ENCODE peak calls at places on chromosomes 2 and 18, in five cellular contexts. K, Z, P, C and M are unnamed samples.

GRCh38 chr2:17355608-17356329 is 162.5 kb downstream of the RAD51AP2 start:
- DNase-seq in K (no peak), Z (no peak), C (no peak), P (peak; percentile 41), M (peak; percentile 9)

GRCh38 chr2:238952261-238952924 is 104.5 kb downstream of the TWIST2 start:
- DNase-seq in C (no peak), K (no peak), Z (no peak), P (no peak), M (peak; percentile 75)

GRCh38 chr18:76453057-76453561 is 41.9 kb downstream of the ZNF516 start:
- DNase-seq in C (no peak), Z (no peak), K (no peak), P (no peak), M (no peak)

GRCh38 chr2:239904496-239904895 is 120.6 kb downstream of the NDUFA10 start:
- DNase-seq in Z (no peak), K (no peak), P (no peak), C (no peak), M (no peak)

GRCh38 chr2:217086038-217086522 is 226.2 kb upstream of the TNP1 start:
- DNase-seq in P (no peak), C (no peak), Z (no peak), K (peak; percentile 42), M (no peak)

GRCh38 chr2:19102696-19103403 is 255.6 kb downstream of the OSR1 start:
- DNase-seq in K (no peak), P (no peak), C (no peak), Z (no peak), M (no peak)

GRCh38 chr2:152099655-152100050 is 809 bp upstream of the CACNB4 start:
- DNase-seq in K (no peak), P (no peak), Z (no peak), C (no peak), M (no peak)

GRCh38 chr2:198203306-198203705 is 398.9 kb downstream of the PLCL1 start:
- DNase-seq in Z (no peak), K (no peak), C (no peak), P (no peak), M (no peak)

GRCh38 chr2:23445450-23445868 is 60.5 kb downstream of the KLHL29 start:
- DNase-seq in K (peak; percentile 62), Z (no peak), P (no peak), C (no peak), M (peak; percentile 76)

GRCh38 chr2:126655500-126656310 is at the start of gene GYPC:
- DNase-seq in C (peak; percentile 71), K (peak; percentile 56), P (no peak), Z (peak; percentile 66), M (peak; percentile 87)

GRCh38 chr18:74595425-74595824 is 2.2 kb upstream of the ZNF407 start:
- DNase-seq in Z (no peak), K (no peak), C (no peak), P (no peak), M (no peak)

GRCh38 chr2:217914878-217915277 is 87.9 kb downstream of the TNS1 start:
- DNase-seq in K (no peak), P (no peak), Z (no peak), C (no peak), M (no peak)

GRCh38 chr2:240579771-240580614 is 6.5 kb upstream of the CAPN10 start:
- DNase-seq in K (peak; percentile 59), Z (peak; percentile 76), P (no peak), C (peak; percentile 64), M (peak; percentile 93)

GRCh38 chr2:24201496-24201895 is 26.6 kb downstream of the FAM228A start:
- DNase-seq in C (peak; percentile 70), P (no peak), Z (no peak), K (no peak), M (peak; percentile 10)

GRCh38 chr2:196925768-196926561 is 542 bp downstream of the PGAP1 start:
- DNase-seq in Z (peak; percentile 67), K (peak; percentile 20), P (no peak), C (peak; percentile 40), M (peak; percentile 31)

GRCh38 chr2:165357758-165358157 is 111.7 kb upstream of the CSRNP3 start:
- DNase-seq in C (no peak), Z (no peak), K (peak; percentile 71), P (peak; percentile 48), M (peak; percentile 81)

GRCh38 chr18:36187138-36187825 is at the start of gene MOCOS:
- DNase-seq in K (peak; percentile 42), P (no peak), Z (peak; percentile 88), C (peak; percentile 83), M (peak; percentile 49)

GRCh38 chr2:9819551-9819950 is 23.7 kb upstream of the TAF1B start:
- DNase-seq in C (no peak), K (no peak), Z (no peak), P (no peak), M (no peak)

GRCh38 chr18:37778417-37779165 is 213.0 kb upstream of the CELF4 start:
- DNase-seq in Z (peak; percentile 92), K (peak; percentile 22), C (peak; percentile 62), P (no peak), M (no peak)

GRCh38 chr18:31230495-31230894 is 67.8 kb upstream of the DSC1 start:
- DNase-seq in Z (no peak), K (peak; percentile 33), P (peak; percentile 74), C (no peak), M (no peak)

GRCh38 chr2:147081826-147082225 is 763.0 kb upstream of the ACVR2A start:
- DNase-seq in Z (no peak), K (no peak), C (no peak), P (no peak), M (peak; percentile 32)

GRCh38 chr2:85578243-85579180 is 1.1 kb downstream of the VAMP8 start:
- DNase-seq in K (no peak), P (no peak), C (no peak), Z (no peak), M (no peak)

GRCh38 chr2:23414876-23415275 is 29.9 kb downstream of the KLHL29 start:
- DNase-seq in C (no peak), P (no peak), K (peak; percentile 34), Z (peak; percentile 72), M (no peak)

GRCh38 chr2:53210538-53210937 is 557.1 kb upstream of the CHAC2 start:
- DNase-seq in C (no peak), K (no peak), P (no peak), Z (peak; percentile 47), M (no peak)

GRCh38 chr2:238945433-238946150 is 97.7 kb downstream of the TWIST2 start:
- DNase-seq in K (peak; percentile 47), Z (peak; percentile 68), C (peak; percentile 15), P (no peak), M (peak; percentile 75)

GRCh38 chr2:26785431-26786206 is at the start of gene CENPA:
- DNase-seq in C (peak; percentile 98), K (peak; percentile 100), P (peak; percentile 97), Z (peak; percentile 99), M (peak; percentile 100)
- TF ChIP-seq CTCF in C (peak; percentile 29), K (peak; percentile 18), P (peak; percentile 9), Z (no peak), M (peak; percentile 28)

GRCh38 chr2:199356412-199356811 is 101.3 kb downstream of the SATB2 start:
- DNase-seq in Z (no peak), C (no peak), K (no peak), P (no peak), M (no peak)
- H3K4me3 ChIP-seq in Z (no peak overlapping the region), C (no peak overlapping the region), K (no peak overlapping the region), P (no peak overlapping the region), M (no peak overlapping the region)

DNA sequence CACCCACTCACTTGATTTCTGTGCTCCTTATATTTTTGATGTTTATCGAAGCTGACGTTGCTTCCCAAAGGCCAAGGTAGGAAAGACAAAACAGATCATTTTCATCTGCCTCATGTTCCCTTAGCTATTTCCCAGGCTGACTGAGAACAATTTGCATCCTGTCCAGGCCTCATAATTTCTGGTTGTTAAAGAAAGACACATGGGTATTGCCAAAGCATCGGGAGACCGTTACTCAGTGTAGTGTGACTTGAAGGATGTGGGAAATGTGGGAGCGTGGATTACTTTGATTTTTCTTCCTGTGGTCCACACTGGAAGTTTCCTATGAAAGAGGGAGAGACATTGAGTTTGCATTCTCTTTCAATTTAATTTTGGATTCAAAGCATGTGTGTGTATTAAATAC is 204.6 kb downstream of the TRIB2 start:
- DNase-seq in P (no peak), Z (no peak), C (no peak), K (no peak), M (no peak)
- TF ChIP-seq CTCF in P (no peak), Z (no peak), C (no peak), K (no peak), M (no peak)

GRCh38 chr18:72866572-72866900 is 1.3 kb downstream of the NETO1 start:
- DNase-seq in K (no peak), C (no peak), P (no peak), Z (no peak), M (no peak)
- H3K4me3 ChIP-seq in K (peak overlapping the region; percentile 51), C (no peak overlapping the region), P (peak overlapping the region; percentile 57), Z (peak overlapping the region; percentile 89), M (no peak overlapping the region)

GRCh38 chr2:110819711-110820110 is 87.3 kb downstream of the ACOXL start:
- DNase-seq in C (no peak), Z (no peak), P (no peak), K (no peak), M (no peak)

GRCh38 chr2:110820128-110820527 is 87.8 kb downstream of the ACOXL start:
- DNase-seq in P (no peak), K (no peak), Z (no peak), C (no peak), M (no peak)

GRCh38 chr2:110815938-110816337 is 83.6 kb downstream of the ACOXL start:
- DNase-seq in C (no peak), K (no peak), P (no peak), Z (no peak), M (no peak)

GRCh38 chr2:110816404-110817365 is 84.3 kb downstream of the ACOXL start:
- DNase-seq in Z (no peak), P (peak; percentile 27), K (no peak), C (no peak), M (no peak)

DNA sequence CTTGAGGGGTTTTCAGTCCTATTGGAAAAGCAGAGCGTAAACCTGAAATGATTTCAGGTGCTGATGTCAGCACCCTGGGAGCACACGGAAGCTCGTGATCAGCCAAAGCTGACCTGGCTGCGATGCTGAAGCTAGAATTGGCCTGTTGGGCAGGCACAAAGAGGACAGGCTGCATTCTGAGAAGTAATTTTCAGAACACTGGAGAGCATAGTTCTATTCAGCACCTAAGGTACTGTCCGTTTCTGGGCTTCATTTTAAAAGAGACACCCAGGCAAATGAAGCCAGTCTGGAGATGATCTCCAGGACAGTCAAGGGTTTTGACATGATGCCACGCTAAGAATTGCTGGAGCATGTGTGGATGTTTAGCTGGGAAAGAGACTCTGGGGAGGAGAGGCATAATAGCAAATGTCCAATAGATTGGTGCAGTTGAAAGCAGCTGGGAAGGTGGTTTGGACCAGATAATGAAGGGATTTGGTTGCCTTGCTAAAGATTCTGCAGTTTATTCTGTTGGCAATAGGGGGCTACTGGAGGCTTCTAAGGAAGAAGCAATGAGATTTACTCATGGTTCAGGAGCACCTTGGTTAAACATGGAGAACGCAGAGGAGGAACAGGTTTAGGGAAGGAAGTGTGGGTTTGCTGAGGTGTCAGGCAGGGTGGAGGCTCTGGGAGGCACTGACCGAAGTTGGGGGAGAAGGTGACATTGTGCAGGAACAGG is 86.6 kb downstream of the ACOXL start:
- DNase-seq in P (no peak), K (no peak), C (no peak), Z (peak; percentile 51), M (no peak)
- TF ChIP-seq CTCF in P (peak; percentile 31), K (peak; percentile 30), C (no peak), Z (peak; percentile 42), M (no peak)